ENCODE peak calls at places on chromosomes 11 and 22, in five cellular contexts. F, I, X, B and W are unnamed samples.

GRCh38 chr11:1156506-1157340 is 1.0 kb upstream of the MUC5AC start:
- DNase-seq in F (no peak), I (no peak), X (no peak), B (no peak), W (no peak)

GRCh38 chr11:72228844-72229231 is 4.3 kb downstream of the INPPL1 start:
- DNase-seq in F (no peak), I (no peak), X (no peak), B (no peak), W (no peak)

GRCh38 chr11:22031791-22032190 is 161.1 kb upstream of the ANO5 start:
- DNase-seq in F (no peak), I (no peak), X (no peak), B (no peak), W (no peak)

GRCh38 chr22:42997577-42997976 is 17.4 kb downstream of the PACSIN2 start:
- DNase-seq in F (no peak), I (no peak), X (no peak), B (no peak), W (no peak)

GRCh38 chr11:111476366-111476765 is 35.8 kb downstream of the BTG4 start:
- DNase-seq in F (no peak), I (no peak), X (no peak), B (no peak), W (no peak)

GRCh38 chr11:2708757-2709281 is 9.0 kb upstream of the KCNQ1OT1 start:
- DNase-seq in F (no peak), I (no peak), X (no peak), B (no peak), W (no peak)

GRCh38 chr11:69078930-69079607 is 30.3 kb downstream of the TPCN2 start:
- DNase-seq in F (no peak), I (no peak), X (no peak), B (no peak), W (no peak)

GRCh38 chr11:27282141-27282590 is 80.8 kb downstream of the CCDC34 start:
- DNase-seq in F (no peak), I (peak), X (no peak), B (no peak), W (no peak)

GRCh38 chr11:20058749-20059458 is 101.4 kb downstream of the DBX1 start:
- DNase-seq in F (no peak), I (no peak), X (no peak), B (no peak), W (no peak)

GRCh38 chr22:43042101-43042780 is 27.3 kb upstream of the PACSIN2 start:
- DNase-seq in F (no peak), I (no peak), X (no peak), B (no peak), W (no peak)

GRCh38 chr11:13343931-13344717 is 66.5 kb downstream of the BMAL1 start:
- DNase-seq in F (peak), I (peak), X (no peak), B (no peak), W (peak)

GRCh38 chr11:85685820-85686459 is at the start of gene CCDC89:
- DNase-seq in F (no peak), I (peak), X (no peak), B (no peak), W (peak)

GRCh38 chr11:18521123-18521522 is 5.6 kb downstream of the TSG101 start:
- DNase-seq in F (no peak), I (no peak), X (no peak), B (no peak), W (no peak)

GRCh38 chr22:50695421-50696250 is 23.0 kb downstream of the SHANK3 start:
- DNase-seq in F (no peak), I (no peak), X (no peak), B (no peak), W (no peak)

GRCh38 chr11:107710301-107710700 is 1.6 kb downstream of the SLN start:
- DNase-seq in F (no peak), I (no peak), X (no peak), B (no peak), W (no peak)

GRCh38 chr22:40485813-40486610 is 115.6 kb downstream of the SGSM3 start:
- DNase-seq in F (no peak), I (no peak), X (no peak), B (no peak), W (no peak)

GRCh38 chr11:86743223-86744118 is 56.9 kb upstream of the PRSS23 start:
- DNase-seq in F (no peak), I (peak), X (no peak), B (no peak), W (peak)

GRCh38 chr11:120327311-120327710 is 2.2 kb downstream of the TLCD5 start:
- DNase-seq in F (no peak), I (no peak), X (no peak), B (no peak), W (no peak)

GRCh38 chr11:8748317-8748716 is 65.7 kb downstream of the RPL27A start:
- DNase-seq in F (no peak), I (no peak), X (no peak), B (no peak), W (no peak)

GRCh38 chr11:119438599-119438998 is 15.6 kb upstream of the THY1 start:
- DNase-seq in F (no peak), I (no peak), X (no peak), B (no peak), W (no peak)

GRCh38 chr11:13012037-13012693 is 3.0 kb downstream of the RASSF10 start:
- DNase-seq in F (no peak), I (peak), X (no peak), B (no peak), W (no peak)

GRCh38 chr11:76808996-76809395 is 25.8 kb downstream of the TSKU start:
- DNase-seq in F (no peak), I (no peak), X (no peak), B (no peak), W (no peak)

GRCh38 chr22:23012081-23012622 is 58.2 kb upstream of the GNAZ start:
- DNase-seq in F (no peak), I (no peak), X (no peak), B (peak), W (no peak)

GRCh38 chr22:49670610-49671330 is 156.9 kb downstream of the BRD1 start:
- DNase-seq in F (no peak), I (no peak), X (no peak), B (no peak), W (no peak)

GRCh38 chr11:45266693-45267451 is 19.3 kb downstream of the SYT13 start:
- DNase-seq in F (no peak), I (peak), X (no peak), B (no peak), W (peak)

GRCh38 chr11:17354070-17354924 is 2.7 kb downstream of the NCR3LG1 start:
- DNase-seq in F (no peak), I (peak), X (no peak), B (peak), W (peak)

GRCh38 chr11:96061730-96062524 is 138.0 kb upstream of the MTMR2 start:
- DNase-seq in F (no peak), I (peak), X (no peak), B (no peak), W (no peak)

GRCh38 chr11:75583710-75584658 is 21.9 kb downstream of the SERPINH1 start:
- DNase-seq in F (no peak), I (no peak), X (no peak), B (no peak), W (peak)

GRCh38 chr22:23147632-23148387 is 2.5 kb downstream of the RAB36 start:
- DNase-seq in F (no peak), I (peak), X (no peak), B (no peak), W (no peak)

GRCh38 chr11:113314389-113315301 is at the start of gene TTC12:
- DNase-seq in F (peak), I (peak), X (peak), B (peak), W (peak)

GRCh38 chr11:48001438-48002021 is 21.2 kb downstream of the PTPRJ start:
- DNase-seq in F (no peak), I (no peak), X (no peak), B (no peak), W (no peak)

GRCh38 chr11:106422585-106422984 is 345.1 kb downstream of the AASDHPPT start:
- DNase-seq in F (no peak), I (no peak), X (no peak), B (no peak), W (no peak)

GRCh38 chr22:49344196-49344595 is 483.5 kb downstream of the BRD1 start:
- DNase-seq in F (no peak), I (no peak), X (no peak), B (no peak), W (no peak)

GRCh38 chr11:67278939-67279588 is 10.0 kb upstream of the ANKRD13D start:
- DNase-seq in F (no peak), I (no peak), X (no peak), B (no peak), W (no peak)

GRCh38 chr22:33715221-33715620 is 205.1 kb downstream of the LARGE1 start:
- DNase-seq in F (no peak), I (no peak), X (no peak), B (no peak), W (no peak)

GRCh38 chr11:11916981-11917399 is 75.2 kb downstream of the USP47 start:
- DNase-seq in F (no peak), I (peak), X (no peak), B (no peak), W (no peak)

GRCh38 chr11:11915625-11916024 is 73.9 kb downstream of the USP47 start:
- DNase-seq in F (no peak), I (no peak), X (no peak), B (no peak), W (no peak)

GRCh38 chr11:11909727-11910126 is 68.0 kb downstream of the USP47 start:
- DNase-seq in F (no peak), I (no peak), X (no peak), B (no peak), W (no peak)

GRCh38 chr11:11910541-11910940 is 68.8 kb downstream of the USP47 start:
- DNase-seq in F (no peak), I (no peak), X (no peak), B (no peak), W (no peak)

GRCh38 chr11:11913395-11913794 is 71.6 kb downstream of the USP47 start:
- DNase-seq in F (no peak), I (no peak), X (no peak), B (no peak), W (no peak)
- TF ChIP-seq SUZ12 in F (no peak), I (no peak), X (no peak), B (no peak), W (no peak)

GRCh38 chr11:134100171-134100570 is 31.3 kb downstream of the JAM3 start:
- DNase-seq in F (no peak), I (no peak), X (no peak), B (no peak), W (no peak)

GRCh38 chr11:134097146-134097545 is 28.3 kb downstream of the JAM3 start:
- DNase-seq in F (no peak), I (no peak), X (no peak), B (no peak), W (no peak)

GRCh38 chr11:134101292-134101691 is 32.4 kb downstream of the JAM3 start:
- DNase-seq in F (no peak), I (no peak), X (no peak), B (no peak), W (no peak)

DNA sequence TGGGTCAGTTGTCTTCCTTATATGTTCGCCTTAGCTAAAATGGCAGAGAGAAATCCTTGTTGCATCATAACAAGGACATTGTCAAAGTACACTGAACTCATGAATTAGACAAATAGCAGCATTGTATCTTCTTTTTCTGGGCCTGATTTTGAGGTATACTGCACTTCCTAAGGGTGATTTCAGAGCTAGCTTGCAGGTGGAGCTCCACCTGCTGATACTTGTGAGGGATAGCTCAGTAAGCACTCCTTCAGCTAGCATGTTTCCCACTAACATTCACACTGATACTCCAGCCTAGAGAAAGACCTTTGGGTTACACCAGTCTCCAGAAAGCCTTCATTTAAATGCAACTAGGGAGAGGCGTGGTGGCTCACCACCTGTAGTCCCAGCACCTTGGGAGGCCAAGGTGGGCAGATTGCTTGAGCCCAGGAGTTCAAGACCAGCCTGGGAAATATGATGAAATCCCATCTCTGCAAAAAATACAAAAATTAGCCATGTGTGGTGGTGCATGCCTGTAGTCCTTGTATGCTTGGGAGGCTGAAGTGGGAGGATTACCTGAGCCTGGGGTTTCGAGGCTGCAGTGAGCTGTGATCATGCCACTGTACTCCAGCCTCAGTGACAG is 29.8 kb downstream of the JAM3 start:
- DNase-seq in F (peak), I (peak), X (no peak), B (no peak), W (no peak)
- TF ChIP-seq SUZ12 in F (no peak), I (no peak), X (no peak), B (no peak), W (no peak)

DNA sequence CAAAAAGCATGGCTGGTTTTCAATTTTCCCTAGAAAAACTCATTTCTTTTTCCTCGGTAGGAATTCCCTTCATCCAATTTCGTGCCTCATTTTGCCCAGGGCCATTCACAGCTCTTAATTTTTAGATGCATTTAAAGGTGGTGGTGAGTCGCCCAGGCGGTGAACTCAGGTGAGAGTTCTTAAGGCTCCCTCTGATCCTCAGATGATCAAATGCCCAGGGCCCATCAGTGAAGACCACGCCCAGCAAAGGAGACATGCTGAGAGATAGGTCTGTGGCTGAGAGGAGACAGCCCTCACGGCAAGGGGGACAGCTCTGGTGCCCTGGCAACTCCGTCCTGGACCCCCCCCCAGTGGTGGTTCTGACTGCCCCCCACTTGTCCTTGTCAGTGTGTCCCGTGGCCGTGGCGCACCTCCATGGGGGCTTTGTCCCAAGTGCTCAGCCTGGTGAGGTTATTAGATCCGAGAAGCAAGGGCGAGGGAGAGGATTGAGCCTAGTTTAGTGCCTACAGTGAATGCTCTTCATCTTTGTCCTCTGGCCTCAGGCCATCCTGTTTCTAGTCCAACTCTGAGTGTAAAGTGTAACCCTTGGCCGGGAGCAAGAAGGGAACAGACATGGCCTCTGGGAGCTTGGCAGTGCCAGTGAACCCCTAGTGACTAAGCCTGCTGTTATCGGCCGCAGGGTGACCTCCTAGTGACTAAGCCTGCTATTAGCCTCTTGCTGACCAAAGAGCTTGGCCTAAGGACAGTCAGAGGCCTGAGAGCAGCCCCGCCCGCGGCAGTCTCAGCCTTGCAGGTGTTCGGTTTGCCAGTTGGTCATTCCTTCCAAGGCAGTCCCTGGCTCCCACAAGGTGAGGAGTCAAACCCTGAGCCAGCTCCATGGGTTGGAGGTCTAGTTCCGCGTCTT is 83.5 kb downstream of the CTTN start:
- DNase-seq in F (no peak), I (no peak), X (no peak), B (no peak), W (no peak)
- TF ChIP-seq SUZ12 in F (no peak), I (no peak), X (no peak), B (no peak), W (no peak)

DNA sequence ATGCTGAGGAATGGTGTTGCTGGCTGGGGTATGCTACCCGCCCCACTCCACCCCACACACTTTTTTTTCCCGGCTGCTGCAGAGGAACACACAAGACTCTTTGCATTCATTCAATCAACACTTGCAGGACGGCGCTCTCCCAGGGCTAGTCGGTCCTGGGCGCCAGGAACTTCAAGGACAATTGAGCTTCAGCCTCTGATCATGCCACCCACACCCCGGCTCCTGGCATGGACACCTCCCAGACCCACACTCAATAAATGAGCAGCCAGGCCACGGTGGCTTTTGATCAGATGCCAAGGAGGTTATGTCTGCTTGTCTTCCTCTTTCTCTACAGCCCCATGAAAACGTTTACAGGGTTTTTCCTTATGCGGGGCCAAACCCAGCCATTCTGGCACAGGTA is 19.8 kb downstream of the TPST2 start:
- DNase-seq in F (no peak), I (no peak), X (no peak), B (no peak), W (no peak)
- TF ChIP-seq SUZ12 in F (no peak), I (no peak), X (no peak), B (no peak), W (no peak)

GRCh38 chr11:78268516-78269410 is 80.0 kb downstream of the USP35 start:
- DNase-seq in F (no peak), I (no peak), X (no peak), B (no peak), W (no peak)
- TF ChIP-seq SUZ12 in F (no peak), I (no peak), X (no peak), B (no peak), W (no peak)

DNA sequence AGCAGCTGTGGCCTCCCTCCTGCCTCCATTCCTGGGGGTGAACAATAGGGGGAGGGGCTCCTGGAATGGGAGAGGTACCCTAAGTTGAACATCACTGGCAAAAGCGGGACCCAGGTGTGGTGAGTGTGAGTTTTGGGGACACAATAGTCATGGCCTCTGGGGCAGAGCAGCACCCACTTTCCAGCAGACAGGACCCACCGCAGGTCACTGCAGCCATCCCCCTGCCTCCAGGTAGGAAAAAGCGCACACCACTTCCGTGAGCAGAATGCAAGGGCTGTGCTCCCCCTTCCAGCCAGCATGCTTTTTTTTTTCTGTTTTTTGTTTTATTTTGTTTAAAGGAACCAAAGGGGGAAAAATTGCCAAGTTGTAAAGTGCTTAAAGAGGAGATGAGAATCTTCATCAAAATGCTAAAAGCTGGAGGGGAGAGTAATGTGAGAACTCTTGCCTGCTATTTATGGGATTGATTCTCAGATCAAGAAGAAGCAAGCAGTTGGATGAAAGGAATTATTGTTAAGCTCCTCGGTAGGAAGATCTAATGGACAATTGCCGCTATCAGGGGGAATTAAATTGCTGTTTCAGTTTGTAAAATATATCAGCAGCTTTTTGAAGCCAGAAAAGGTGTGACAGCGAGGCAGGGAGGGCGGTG is 152.9 kb downstream of the FEZ1 start:
- DNase-seq in F (no peak), I (no peak), X (no peak), B (no peak), W (no peak)
- TF ChIP-seq SUZ12 in F (no peak), I (no peak), X (no peak), B (no peak), W (no peak)

GRCh38 chr11:129721685-129722084 is 94.0 kb upstream of the TMEM45B start:
- DNase-seq in F (no peak), I (no peak), X (no peak), B (no peak), W (no peak)

GRCh38 chr11:129719037-129719436 is 96.6 kb upstream of the TMEM45B start:
- DNase-seq in F (no peak), I (no peak), X (no peak), B (no peak), W (no peak)

GRCh38 chr11:129720994-129721393 is 94.7 kb upstream of the TMEM45B start:
- DNase-seq in F (no peak), I (no peak), X (no peak), B (no peak), W (no peak)

GRCh38 chr11:129722529-129722928 is 93.1 kb upstream of the TMEM45B start:
- DNase-seq in F (no peak), I (no peak), X (no peak), B (no peak), W (no peak)

GRCh38 chr11:129720156-129720555 is 95.5 kb upstream of the TMEM45B start:
- DNase-seq in F (no peak), I (no peak), X (no peak), B (no peak), W (no peak)
- TF ChIP-seq SUZ12 in F (no peak), I (no peak), X (no peak), B (no peak), W (no peak)

DNA sequence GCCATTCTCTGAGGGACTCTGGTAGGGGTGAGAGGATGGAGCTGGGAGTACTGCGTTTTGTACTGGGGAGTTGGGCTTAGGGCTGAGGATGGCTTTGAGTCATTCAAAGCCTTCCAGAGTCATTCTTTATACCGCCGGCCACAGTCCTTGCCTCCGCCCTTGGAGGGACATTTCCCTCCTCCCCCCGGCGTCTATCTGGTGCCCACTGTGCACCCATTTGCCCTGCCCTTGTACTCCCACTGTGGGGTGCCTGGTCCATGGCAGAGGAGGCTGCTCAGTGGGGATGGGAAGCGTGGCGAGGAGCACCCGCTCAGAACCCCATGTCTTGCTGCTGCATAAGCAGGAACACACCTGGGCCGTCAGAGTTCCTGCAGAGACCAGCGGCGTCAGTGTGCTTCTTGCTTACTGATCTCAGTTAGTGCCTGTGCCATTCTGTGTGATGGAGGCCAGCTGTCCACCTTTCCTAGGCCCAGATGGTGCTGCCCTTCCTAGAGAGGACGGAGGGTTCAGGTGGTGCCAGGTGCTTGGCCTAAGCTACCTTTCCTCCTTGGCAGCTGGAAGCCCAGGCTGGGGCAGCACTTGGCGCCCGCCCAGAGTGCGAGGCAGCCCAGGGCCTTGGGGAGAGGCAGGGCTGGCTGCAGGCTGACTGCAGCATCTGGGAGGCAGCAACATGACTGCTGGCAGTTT is 23.3 kb upstream of the TMEM191C start:
- DNase-seq in F (no peak), I (no peak), X (no peak), B (no peak), W (no peak)
- TF ChIP-seq SUZ12 in F (no peak), I (no peak), X (no peak), B (no peak), W (no peak)